ENCODE peak calls at places on chromosomes 13 and 19, in ten cellular contexts. Q is upper lobe of left lung, I is body of pancreas, F is uterus, R is heart left ventricle, V is spleen, Y is ovary, U is breast epithelium, H is H1, G is NB4. S is an unnamed sample.

GRCh38 chr13:90395348-90395747 is 952.1 kb upstream of the MIR17HG start:
- DNase-seq in F (no peak), I (no peak), Y (no peak), Q (no peak), G (no peak), U (no peak), H (no peak), R (no peak), V (no peak), S (no peak)

GRCh38 chr13:83452292-83452950 is 429.9 kb downstream of the SLITRK1 start:
- DNase-seq in R (no peak), I (no peak), Y (no peak), G (no peak), H (no peak), U (no peak), V (peak; percentile 64), F (no peak), Q (peak; percentile 56), S (no peak)

GRCh38 chr19:31340059-31341025 is 8.9 kb downstream of the TSHZ3 start:
- DNase-seq in R (peak; percentile 28), I (no peak), Q (peak; percentile 32), V (no peak), H (no peak), Y (peak; percentile 49), G (peak; percentile 36), U (no peak), F (peak; percentile 58), S (no peak)

GRCh38 chr19:49573009-49573408 is 7.3 kb downstream of the NOSIP start:
- DNase-seq in I (no peak), U (no peak), F (no peak), G (no peak), R (no peak), V (no peak), Y (no peak), Q (no peak), H (no peak), S (no peak)

GRCh38 chr19:33612928-33613327 is 8.8 kb upstream of the CHST8 start:
- DNase-seq in V (no peak), Q (no peak), I (no peak), R (no peak), U (no peak), Y (no peak), G (no peak), H (no peak), F (no peak), S (no peak)

GRCh38 chr13:104382941-104383340 is 1316.7 kb upstream of the SLC10A2 start:
- DNase-seq in F (no peak), G (no peak), Q (no peak), I (no peak), H (no peak), V (no peak), U (no peak), R (no peak), Y (no peak), S (no peak)

GRCh38 chr19:32928806-32929205 is 43.0 kb downstream of the CEP89 start:
- DNase-seq in I (no peak), U (no peak), F (no peak), H (no peak), Q (no peak), Y (no peak), G (no peak), V (no peak), R (no peak), S (no peak)

GRCh38 chr19:29576043-29576442 is 30.0 kb upstream of the POP4 start:
- DNase-seq in Y (no peak), V (no peak), U (peak; percentile 41), R (no peak), G (no peak), I (no peak), Q (no peak), F (no peak), H (no peak), S (no peak)

GRCh38 chr13:29991343-29991742 is 140.9 kb upstream of the UBL3 start:
- DNase-seq in I (no peak), G (no peak), H (no peak), Q (no peak), U (no peak), R (no peak), V (no peak), F (no peak), Y (no peak), S (no peak)

GRCh38 chr13:106440846-106441245 is 94.6 kb downstream of the EFNB2 start:
- DNase-seq in R (no peak), V (no peak), Q (no peak), I (no peak), U (no peak), H (no peak), G (no peak), Y (no peak), F (no peak), S (no peak)

GRCh38 chr13:40254394-40254793 is 412.0 kb downstream of the FOXO1 start:
- DNase-seq in I (no peak), U (no peak), V (no peak), R (no peak), Y (no peak), H (no peak), Q (no peak), G (no peak), F (no peak), S (no peak)
- TF ChIP-seq CTCF in I (no peak), U (no peak), V (no peak), R (no peak), Y (no peak), H (no peak), Q (no peak), G (no peak), F (no peak), S (no peak)

GRCh38 chr19:34671972-34672371 is 5.0 kb downstream of the SCGB2B2 start:
- DNase-seq in Y (no peak), G (no peak), I (no peak), U (no peak), R (no peak), V (no peak), Q (no peak), H (no peak), F (no peak), S (no peak)

GRCh38 chr19:34675919-34676318 is 1.0 kb downstream of the SCGB2B2 start:
- DNase-seq in H (no peak), Y (no peak), Q (no peak), I (no peak), F (no peak), V (no peak), R (no peak), G (no peak), U (no peak), S (no peak)

GRCh38 chr19:34675250-34675649 is 1.7 kb downstream of the SCGB2B2 start:
- DNase-seq in R (no peak), U (no peak), H (no peak), Q (no peak), V (no peak), F (no peak), G (no peak), I (no peak), Y (no peak), S (no peak)

GRCh38 chr19:34676697-34677385 is at the start of gene SCGB2B2:
- DNase-seq in Q (no peak), Y (no peak), G (peak; percentile 78), H (no peak), R (no peak), F (no peak), U (no peak), I (no peak), V (peak; percentile 82), S (no peak)

DNA sequence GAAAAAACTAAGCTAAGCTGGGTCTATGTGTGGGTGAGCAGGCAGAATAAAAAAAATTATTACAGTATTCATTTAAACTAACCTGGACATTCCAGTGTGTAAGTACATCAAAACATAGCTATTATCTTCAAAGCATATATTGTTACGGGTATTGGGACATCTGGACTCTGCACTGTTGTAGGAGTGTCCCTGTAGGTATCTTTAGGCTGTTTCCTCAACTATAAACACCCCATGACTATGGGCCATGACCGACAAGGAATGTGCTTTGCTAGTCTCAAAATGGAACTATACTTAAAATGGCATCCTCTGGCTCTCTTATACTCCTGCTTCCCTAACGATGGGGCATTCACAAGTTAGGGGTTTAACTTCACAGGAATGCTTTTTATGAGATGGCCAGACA is 3.4 kb downstream of the SCGB2B2 start:
- DNase-seq in H (no peak), F (no peak), I (no peak), Y (no peak), G (no peak), V (no peak), R (no peak), U (no peak), Q (no peak), S (no peak)
- H3K4me3 ChIP-seq in H (no peak overlapping the region), F (no peak overlapping the region), I (no peak overlapping the region), Y (no peak overlapping the region), G (no peak overlapping the region), V (no peak overlapping the region), R (no peak overlapping the region), U (no peak overlapping the region), Q (no peak overlapping the region), S (no peak overlapping the region)

DNA sequence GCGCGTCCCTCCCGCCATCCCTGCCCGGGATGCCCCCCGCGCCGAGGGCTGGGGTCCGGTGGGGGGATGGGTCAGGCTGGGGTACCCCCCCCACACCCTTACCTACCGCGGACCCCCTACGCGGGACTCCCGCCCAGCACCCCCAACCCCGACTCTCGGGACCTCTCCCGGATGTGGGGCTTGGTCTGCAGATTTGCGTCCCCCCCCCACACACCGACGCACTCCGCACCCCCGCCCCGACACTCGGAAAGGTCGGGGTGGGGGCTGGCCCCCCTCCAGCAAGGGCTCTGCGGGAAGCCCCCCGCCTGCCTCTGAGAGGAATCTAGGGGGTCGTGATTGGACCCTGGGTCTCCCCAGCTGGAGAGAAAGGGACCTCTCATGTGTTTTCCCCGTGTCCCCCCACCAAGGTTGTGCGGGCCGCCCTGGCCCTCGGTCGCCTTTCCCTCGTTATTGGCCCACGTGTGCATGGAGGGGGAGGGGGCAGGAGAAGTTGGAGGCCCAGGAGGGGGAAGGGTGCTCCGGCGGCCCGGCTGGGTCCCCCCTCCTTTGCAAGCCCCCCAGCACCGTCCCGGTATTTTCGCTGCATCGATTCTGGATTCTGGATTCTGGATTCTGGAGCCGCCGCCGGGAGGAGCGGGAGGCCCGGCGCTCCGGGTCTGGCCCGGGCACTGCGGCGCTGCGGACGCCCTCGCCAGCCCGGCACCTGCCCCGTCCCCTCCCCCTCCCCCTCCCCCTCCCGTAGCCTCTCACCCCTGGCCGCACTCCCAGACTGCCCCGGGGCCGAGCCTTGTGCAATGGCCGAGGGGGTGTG is 583 bp downstream of the NFIC start:
- DNase-seq in V (peak; percentile 84), Q (peak; percentile 86), I (peak; percentile 70), Y (peak; percentile 78), R (no peak), F (peak; percentile 64), U (no peak), G (peak; percentile 85), H (no peak), S (peak; percentile 54)
- TF ChIP-seq POLR2A in V (no peak), Q (peak; percentile 51), I (peak; percentile 52), Y (peak; percentile 39), R (peak; percentile 23), F (peak; percentile 39), U (no peak), G (no peak), H (no peak), S (peak; percentile 33)

DNA sequence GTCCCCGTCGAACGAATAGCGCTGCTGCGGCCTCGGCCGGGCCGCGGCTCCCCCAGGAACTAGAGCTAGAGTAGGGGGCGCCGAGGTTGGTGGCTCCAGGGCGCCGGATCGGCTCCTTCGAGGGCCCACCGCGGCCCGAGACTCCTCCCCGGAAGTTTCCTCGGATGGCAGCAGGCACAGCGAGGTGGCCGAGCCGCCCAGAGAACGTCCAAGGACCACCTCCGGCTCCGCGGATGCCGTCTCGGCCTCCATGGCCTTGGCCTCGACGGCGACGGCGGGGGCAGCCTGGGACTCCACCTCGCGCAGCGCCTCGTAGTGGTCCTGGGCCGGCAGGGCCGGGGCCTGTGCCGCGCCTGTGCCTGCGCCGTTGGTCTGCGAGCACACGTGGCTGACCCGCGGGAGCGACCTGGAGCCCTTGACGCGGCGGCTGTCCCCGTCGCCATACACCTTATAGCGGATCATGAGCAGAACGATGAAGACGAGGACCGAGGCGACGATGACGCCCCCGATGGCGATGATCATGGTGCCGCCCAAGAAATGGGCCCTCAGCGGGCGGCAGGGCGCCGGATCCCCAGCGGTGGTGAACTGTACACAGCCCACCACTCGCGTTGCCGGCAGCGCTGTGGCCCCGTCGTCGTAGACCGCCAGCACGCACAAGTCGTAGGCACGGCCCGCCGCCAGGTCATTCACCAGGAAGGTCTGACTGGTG is 11.8 kb downstream of the IFNL1 start:
- DNase-seq in F (no peak), H (no peak), R (no peak), I (no peak), Q (peak; percentile 85), Y (no peak), V (peak; percentile 67), G (no peak), U (no peak), S (no peak)
- TF ChIP-seq CTCF in F (no peak), H (peak; percentile 56), R (no peak), I (no peak), Q (no peak), Y (no peak), V (no peak), G (no peak), U (no peak), S (no peak)